ENCODE peak calls at places on chromosome 20, in six cellular contexts. I is GM12878, Z is HCT116, R is H1, F is SK-N-SH, V is K562. G is an unnamed sample.

GRCh38 chr20:63041776-63042175 is 35.0 kb upstream of the BHLHE23 start:
- DNase-seq in V (no peak), I (no peak), F (no peak), Z (no peak), R (no peak), G (no peak)

GRCh38 chr20:22984611-22985010 is 50.5 kb upstream of the SSTR4 start:
- DNase-seq in Z (no peak), I (no peak), F (no peak), R (no peak), V (no peak), G (no peak)

GRCh38 chr20:35617397-35618031 is 1.9 kb downstream of the SPAG4 start:
- DNase-seq in R (no peak), F (peak; percentile 81), V (peak; percentile 78), I (peak; percentile 37), Z (no peak), G (peak; percentile 69)

GRCh38 chr20:53875452-53875851 is 194.9 kb downstream of the BCAS1 start:
- DNase-seq in R (no peak), V (peak; percentile 39), I (no peak), F (no peak), Z (no peak), G (no peak)

GRCh38 chr20:61295726-61296628 is 43.9 kb downstream of the CDH4 start:
- DNase-seq in I (no peak), V (no peak), Z (no peak), F (peak; percentile 39), R (no peak), G (no peak)

GRCh38 chr20:49318091-49318429 is 40.2 kb upstream of the ZNFX1 start:
- DNase-seq in F (no peak), Z (no peak), I (no peak), R (no peak), V (no peak), G (no peak)

GRCh38 chr20:51154708-51155690 is 132.1 kb upstream of the KCNG1 start:
- DNase-seq in R (no peak), V (no peak), I (no peak), Z (no peak), F (no peak), G (no peak)

GRCh38 chr20:24795444-24795843 is 153.6 kb upstream of the CST7 start:
- DNase-seq in I (no peak), Z (no peak), R (no peak), F (no peak), V (no peak), G (no peak)

GRCh38 chr20:49508435-49509199 is 26.1 kb upstream of the KCNB1 start:
- DNase-seq in R (no peak), V (peak; percentile 50), F (peak; percentile 74), I (peak; percentile 7), Z (peak; percentile 28), G (peak; percentile 51)

GRCh38 chr20:35125753-35126152 is 21.4 kb downstream of the EDEM2 start:
- DNase-seq in Z (no peak), I (no peak), F (no peak), R (no peak), V (no peak), G (no peak)

GRCh38 chr20:44029848-44030230 is 115.2 kb downstream of the TOX2 start:
- DNase-seq in R (no peak), I (no peak), F (no peak), Z (no peak), V (no peak), G (no peak)

GRCh38 chr20:44028341-44028715 is 113.7 kb downstream of the TOX2 start:
- DNase-seq in V (no peak), Z (no peak), I (no peak), F (no peak), R (no peak), G (no peak)

GRCh38 chr20:44027686-44028340 is 113.2 kb downstream of the TOX2 start:
- DNase-seq in I (no peak), Z (no peak), R (no peak), F (no peak), V (no peak), G (no peak)

GRCh38 chr20:44030394-44030793 is 115.7 kb downstream of the TOX2 start:
- DNase-seq in V (no peak), I (no peak), R (no peak), F (no peak), Z (no peak), G (no peak)

GRCh38 chr20:44028868-44029847 is 114.5 kb downstream of the TOX2 start:
- DNase-seq in V (no peak), Z (no peak), I (peak; percentile 66), F (no peak), R (no peak), G (no peak)
- TF ChIP-seq JUND in V (no peak), Z (no peak), I (peak; percentile 57), F (no peak), R (no peak), G (no peak)

GRCh38 chr20:1286267-1287036 is 20.4 kb downstream of the SNPH start:
- DNase-seq in Z (no peak), R (no peak), V (no peak), I (no peak), F (no peak), G (no peak)
- TF ChIP-seq JUND in Z (no peak), R (no peak), V (no peak), I (no peak), F (no peak), G (no peak)

GRCh38 chr20:15618912-15619311 is 954.3 kb downstream of the KIF16B start:
- DNase-seq in I (no peak), R (no peak), F (no peak), Z (no peak), V (no peak), G (no peak)
- TF ChIP-seq JUND in I (no peak), R (no peak), F (no peak), Z (no peak), V (no peak), G (no peak)

GRCh38 chr20:12966468-12967085 is 42.2 kb upstream of the SPTLC3 start:
- DNase-seq in Z (no peak), I (no peak), F (no peak), V (no peak), R (no peak), G (no peak)
- TF ChIP-seq JUND in Z (no peak), I (no peak), F (no peak), V (no peak), R (no peak), G (no peak)

DNA sequence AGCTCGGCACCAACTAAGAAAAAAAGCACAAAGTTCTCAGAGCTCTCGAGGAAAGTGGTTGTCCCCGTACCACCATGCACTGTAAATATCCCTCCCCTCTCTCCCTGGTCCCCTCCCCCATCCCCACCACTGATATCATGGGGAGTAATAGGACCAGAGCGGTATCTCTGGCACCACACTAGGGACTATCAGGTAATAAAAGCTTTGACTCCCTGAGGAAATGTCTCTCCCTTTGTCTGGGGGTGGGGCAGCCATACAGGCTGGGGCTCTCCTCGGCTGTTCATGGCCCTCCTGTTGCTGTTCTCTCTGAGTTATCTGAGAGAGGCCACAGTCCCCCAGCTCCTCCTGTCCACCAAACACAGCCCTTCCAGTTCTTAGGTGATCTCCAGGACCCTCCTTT is 5.0 kb upstream of the GNRH2 start:
- DNase-seq in R (no peak), F (no peak), I (no peak), Z (no peak), V (peak; percentile 59), G (no peak)
- TF ChIP-seq JUND in R (no peak), F (no peak), I (no peak), Z (no peak), V (no peak), G (no peak)